ENCODE peak calls at places on chromosomes 16 and 17, in four cellular contexts. Q, Y, P and C are unnamed samples.

GRCh38 chr16:18803569-18804462 is 2.5 kb upstream of the ARL6IP1 start:
- DNase-seq in Q (no peak), Y (no peak), P (peak; percentile 48), C (no peak)

GRCh38 chr17:56909742-56910508 is 3.9 kb downstream of the TRIM25 start:
- DNase-seq in Q (peak; percentile 30), Y (no peak), P (no peak), C (no peak)

GRCh38 chr17:66165537-66166123 is 26.3 kb downstream of the CEP112 start:
- DNase-seq in Q (no peak), Y (peak; percentile 32), P (peak; percentile 54), C (no peak)

GRCh38 chr17:16419074-16419928 is 3.9 kb downstream of the TRPV2 start:
- DNase-seq in Q (no peak), Y (peak; percentile 66), P (peak; percentile 92), C (peak; percentile 81)

GRCh38 chr16:22668318-22668717 is 145.6 kb upstream of the HS3ST2 start:
- DNase-seq in Q (no peak), Y (no peak), P (no peak), C (no peak)

GRCh38 chr16:26627958-26628357 is 438.8 kb upstream of the C16orf82 start:
- DNase-seq in Q (no peak), Y (no peak), P (no peak), C (no peak)

GRCh38 chr16:86496262-86496928 is 13.9 kb upstream of the FOXF1 start:
- DNase-seq in Q (no peak), Y (no peak), P (no peak), C (no peak)

GRCh38 chr17:63696381-63696961 is 3.5 kb downstream of the LIMD2 start:
- DNase-seq in Q (peak; percentile 28), Y (no peak), P (peak; percentile 40), C (no peak)

DNA sequence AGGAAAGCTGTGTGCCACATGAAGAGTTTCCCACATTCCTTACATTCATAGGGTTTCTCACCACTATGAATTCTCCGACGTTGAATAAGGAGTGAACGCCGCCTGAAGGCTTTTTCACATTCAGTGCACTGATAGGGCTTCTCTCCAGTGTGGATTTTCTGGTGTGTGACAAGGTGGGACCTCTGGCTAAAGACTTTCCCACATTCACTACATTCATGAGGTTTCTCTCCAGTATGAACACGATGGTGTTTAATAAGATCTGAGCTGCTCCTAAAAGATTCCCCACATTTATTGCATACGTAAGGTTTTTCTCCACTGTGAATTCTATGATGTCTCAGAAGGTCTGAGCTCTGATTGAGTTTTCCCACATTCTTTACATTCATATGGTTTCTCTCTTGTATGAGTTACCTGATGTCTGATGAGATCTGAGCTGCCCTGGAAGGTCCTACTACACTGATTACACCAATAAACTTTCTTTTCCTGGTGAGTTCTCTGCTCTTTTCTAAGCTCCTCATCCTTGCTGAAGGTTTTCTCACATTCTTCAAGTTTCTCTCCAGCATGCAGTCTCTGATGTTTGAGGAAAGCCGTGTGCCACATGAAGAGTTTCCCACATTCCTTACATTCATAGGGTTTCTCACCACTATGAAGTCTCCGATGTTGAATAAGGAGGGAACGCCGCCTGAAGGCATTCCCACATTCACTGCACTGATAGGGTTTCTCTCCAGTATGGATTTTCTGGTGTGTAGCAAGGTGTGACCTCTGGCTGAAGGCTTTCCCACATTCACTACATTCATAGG is 10.0 kb downstream of the ZNF594 start:
- DNase-seq in Q (no peak), Y (no peak), P (no peak), C (no peak)
- H3K9me3 ChIP-seq in Q (peaks cover 96% of the 10 kb centered on the region), Y (peaks cover 74% of the 10 kb centered on the region), P (peaks cover 34% of the 10 kb centered on the region), C (peaks cover 16% of the 10 kb centered on the region)

GRCh38 chr16:62392698-62393097 is 356.5 kb upstream of the CDH8 start:
- DNase-seq in Q (no peak), Y (no peak), P (no peak), C (no peak)
- H3K9me3 ChIP-seq in Q (no peaks in the 10 kb centered on the region), Y (peaks cover 19% of the 10 kb centered on the region), P (no peaks in the 10 kb centered on the region), C (no peaks in the 10 kb centered on the region)

GRCh38 chr16:59665618-59666220 is 931.6 kb upstream of the GOT2 start:
- DNase-seq in Q (no peak), Y (no peak), P (no peak), C (no peak)
- H3K9me3 ChIP-seq in Q (no peaks in the 10 kb centered on the region), Y (no peaks in the 10 kb centered on the region), P (no peaks in the 10 kb centered on the region), C (no peaks in the 10 kb centered on the region)

GRCh38 chr16:72308396-72308795 is 136.4 kb upstream of the PMFBP1 start:
- DNase-seq in Q (no peak), Y (no peak), P (no peak), C (no peak)
- H3K9me3 ChIP-seq in Q (no peaks in the 10 kb centered on the region), Y (no peaks in the 10 kb centered on the region), P (no peaks in the 10 kb centered on the region), C (no peaks in the 10 kb centered on the region)

DNA sequence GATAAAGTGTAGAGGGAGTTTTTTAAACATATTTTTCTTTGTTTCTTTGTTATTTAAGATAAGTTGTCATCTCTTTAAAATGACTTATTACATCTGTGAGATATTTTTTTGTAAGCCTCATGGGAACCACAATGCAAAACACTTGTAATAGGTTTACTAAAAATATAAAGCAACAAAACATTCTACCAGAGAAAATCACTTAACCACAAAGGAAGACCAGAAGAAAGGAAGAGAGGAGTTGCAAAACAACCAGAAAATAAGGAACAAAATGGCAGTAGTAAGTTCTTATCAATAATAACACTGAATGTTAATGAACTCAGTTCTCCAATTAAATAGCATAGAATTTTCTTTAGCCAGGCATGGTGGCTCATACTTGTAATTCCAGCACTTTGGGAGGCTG is 22.9 kb downstream of the DHRS7B start:
- DNase-seq in Q (no peak), Y (no peak), P (no peak), C (no peak)
- H3K9me3 ChIP-seq in Q (no peaks in the 10 kb centered on the region), Y (peaks cover 4% of the 10 kb centered on the region), P (no peaks in the 10 kb centered on the region), C (no peaks in the 10 kb centered on the region)

DNA sequence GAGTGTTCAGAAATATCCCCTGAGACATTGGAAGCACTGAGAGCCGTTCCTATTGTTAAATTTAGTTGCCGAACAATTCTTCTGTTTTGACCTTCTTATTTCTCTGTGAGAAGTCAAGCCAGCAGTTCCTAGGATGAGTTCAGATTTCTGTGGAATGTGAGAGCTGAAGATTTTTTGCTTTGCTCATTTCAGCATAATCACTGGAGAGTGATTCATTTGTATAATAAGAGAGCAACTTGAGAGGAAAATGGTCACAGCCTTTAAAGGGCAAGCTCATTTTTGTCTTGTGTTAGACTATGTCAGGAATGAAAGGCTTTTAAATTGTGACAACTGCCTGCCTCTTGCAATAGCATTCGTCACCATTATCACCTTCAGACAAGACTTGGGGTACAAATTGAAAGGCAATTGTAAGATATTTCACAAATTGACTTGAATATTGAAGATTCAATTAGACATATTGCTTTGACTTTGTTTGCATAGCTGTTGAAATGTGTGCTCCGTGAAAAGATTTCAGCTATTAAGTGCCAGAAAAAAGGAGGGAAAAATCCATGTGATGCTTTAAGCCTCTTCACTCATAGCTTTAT is 900.0 kb upstream of the GOT2 start:
- DNase-seq in Q (no peak), Y (peak; percentile 38), P (peak; percentile 81), C (no peak)
- H3K9me3 ChIP-seq in Q (peaks cover 5% of the 10 kb centered on the region), Y (no peaks in the 10 kb centered on the region), P (no peaks in the 10 kb centered on the region), C (no peaks in the 10 kb centered on the region)